ENCODE peak calls at places on chromosomes 2 and 18, in seven cellular contexts. One of them, this sample, is unnamed.
A peak's percentile ranks its signal among the peaks of the same experiment; 100 is the strongest.

GRCh38 chr18:62999392-62999791 is 284.1 kb downstream of the PHLPP1 start:
- DNase-seq in mammary epithelial cell: no peak
- DNase-seq in CD4-positive, CD25-positive, alpha-beta regulatory T cell: no peak
- DNase-seq in psoas muscle: peak; percentile 81
- DNase-seq in hepatocyte: no peak
- DNase-seq in uterus: peak; percentile 75
- DNase-seq in A673: no peak
- DNase-seq in this sample: no peak

GRCh38 chr18:34802938-34803337 is 92.8 kb downstream of the DTNA start:
- DNase-seq in mammary epithelial cell: no peak
- DNase-seq in CD4-positive, CD25-positive, alpha-beta regulatory T cell: no peak
- DNase-seq in psoas muscle: no peak
- DNase-seq in hepatocyte: no peak
- DNase-seq in uterus: no peak
- DNase-seq in A673: no peak
- DNase-seq in this sample: no peak

GRCh38 chr2:608711-609110 is 68.5 kb downstream of the TMEM18 start:
- DNase-seq in mammary epithelial cell: no peak
- DNase-seq in CD4-positive, CD25-positive, alpha-beta regulatory T cell: no peak
- DNase-seq in psoas muscle: no peak
- DNase-seq in hepatocyte: no peak
- DNase-seq in uterus: no peak
- DNase-seq in A673: no peak
- DNase-seq in this sample: no peak

GRCh38 chr2:163210430-163210918 is 371.9 kb upstream of the KCNH7 start:
- DNase-seq in mammary epithelial cell: peak; percentile 74
- DNase-seq in CD4-positive, CD25-positive, alpha-beta regulatory T cell: no peak
- DNase-seq in psoas muscle: no peak
- DNase-seq in hepatocyte: no peak
- DNase-seq in uterus: no peak
- DNase-seq in A673: no peak
- DNase-seq in this sample: no peak

GRCh38 chr2:43040084-43040854 is 186.1 kb downstream of the ZFP36L2 start:
- DNase-seq in mammary epithelial cell: peak; percentile 56
- DNase-seq in CD4-positive, CD25-positive, alpha-beta regulatory T cell: no peak
- DNase-seq in psoas muscle: peak; percentile 34
- DNase-seq in hepatocyte: peak; percentile 72
- DNase-seq in uterus: no peak
- DNase-seq in A673: peak; percentile 59
- DNase-seq in this sample: no peak

GRCh38 chr18:13381907-13382682 is 163.5 kb downstream of the LDLRAD4 start:
- DNase-seq in mammary epithelial cell: no peak
- DNase-seq in CD4-positive, CD25-positive, alpha-beta regulatory T cell: peak; percentile 85
- DNase-seq in psoas muscle: peak; percentile 79
- DNase-seq in hepatocyte: no peak
- DNase-seq in uterus: peak; percentile 69
- DNase-seq in A673: no peak
- DNase-seq in this sample: no peak

GRCh38 chr2:120283649-120284048 is 31.0 kb downstream of the RALB start:
- DNase-seq in mammary epithelial cell: no peak
- DNase-seq in CD4-positive, CD25-positive, alpha-beta regulatory T cell: no peak
- DNase-seq in psoas muscle: no peak
- DNase-seq in hepatocyte: peak; percentile 21
- DNase-seq in uterus: no peak
- DNase-seq in A673: no peak
- DNase-seq in this sample: no peak

GRCh38 chr2:174588463-174588862 is 9.1 kb downstream of the WIPF1 start:
- DNase-seq in mammary epithelial cell: no peak
- DNase-seq in CD4-positive, CD25-positive, alpha-beta regulatory T cell: no peak
- DNase-seq in psoas muscle: no peak
- DNase-seq in hepatocyte: no peak
- DNase-seq in uterus: no peak
- DNase-seq in A673: no peak
- DNase-seq in this sample: no peak

GRCh38 chr2:38747007-38747424 is 4.1 kb downstream of the SRSF7 start:
- DNase-seq in mammary epithelial cell: no peak
- DNase-seq in CD4-positive, CD25-positive, alpha-beta regulatory T cell: no peak
- DNase-seq in psoas muscle: no peak
- DNase-seq in hepatocyte: no peak
- DNase-seq in uterus: no peak
- DNase-seq in A673: no peak
- DNase-seq in this sample: no peak

GRCh38 chr2:38748391-38748790 is 2.8 kb downstream of the SRSF7 start:
- DNase-seq in mammary epithelial cell: no peak
- DNase-seq in CD4-positive, CD25-positive, alpha-beta regulatory T cell: no peak
- DNase-seq in psoas muscle: no peak
- DNase-seq in hepatocyte: no peak
- DNase-seq in uterus: no peak
- DNase-seq in A673: no peak
- DNase-seq in this sample: no peak

GRCh38 chr2:38750011-38750792 is 959 bp downstream of the SRSF7 start:
- DNase-seq in mammary epithelial cell: peak; percentile 30
- DNase-seq in CD4-positive, CD25-positive, alpha-beta regulatory T cell: no peak
- DNase-seq in psoas muscle: peak; percentile 74
- DNase-seq in hepatocyte: peak; percentile 82
- DNase-seq in uterus: peak; percentile 52
- DNase-seq in A673: peak; percentile 55
- DNase-seq in this sample: peak; percentile 62

GRCh38 chr2:38748857-38749804 is 2.0 kb downstream of the SRSF7 start:
- DNase-seq in mammary epithelial cell: no peak
- DNase-seq in CD4-positive, CD25-positive, alpha-beta regulatory T cell: no peak
- DNase-seq in psoas muscle: no peak
- DNase-seq in hepatocyte: no peak
- DNase-seq in uterus: no peak
- DNase-seq in A673: no peak
- DNase-seq in this sample: no peak

DNA sequence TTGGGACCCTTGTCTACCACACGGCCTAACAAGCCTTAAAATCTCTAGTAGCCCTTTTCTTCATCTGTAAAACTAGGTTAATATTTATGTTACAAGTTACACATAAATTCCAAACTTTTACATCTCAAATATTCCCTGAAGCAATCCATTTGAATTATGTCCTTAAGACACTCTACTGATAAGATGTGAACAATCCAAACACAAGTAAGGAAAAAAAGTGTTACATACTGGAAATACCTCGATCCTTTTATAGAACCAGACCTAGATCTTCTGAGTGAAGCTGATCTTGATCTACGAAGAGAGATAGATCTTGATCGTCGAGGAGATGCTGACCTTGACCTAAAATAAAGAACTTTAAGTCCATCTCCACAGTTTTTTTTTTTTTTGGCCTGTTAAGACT is 3.3 kb downstream of the SRSF7 start:
- DNase-seq in mammary epithelial cell: no peak
- DNase-seq in CD4-positive, CD25-positive, alpha-beta regulatory T cell: no peak
- DNase-seq in psoas muscle: no peak
- DNase-seq in hepatocyte: no peak
- DNase-seq in uterus: no peak
- DNase-seq in A673: no peak
- DNase-seq in this sample: no peak
- H3K4me3 ChIP-seq in mammary epithelial cell: no peak overlapping the region
- H3K4me3 ChIP-seq in CD4-positive, CD25-positive, alpha-beta regulatory T cell: peak overlapping the region; percentile 94
- H3K4me3 ChIP-seq in psoas muscle: no peak overlapping the region
- H3K4me3 ChIP-seq in hepatocyte: no peak overlapping the region
- H3K4me3 ChIP-seq in uterus: no peak overlapping the region
- H3K4me3 ChIP-seq in A673: peak overlapping the region; percentile 90
- H3K4me3 ChIP-seq in this sample: no peak overlapping the region

GRCh38 chr2:190596998-190597397 is 51.9 kb upstream of the NAB1 start:
- DNase-seq in mammary epithelial cell: peak; percentile 69
- DNase-seq in CD4-positive, CD25-positive, alpha-beta regulatory T cell: no peak
- DNase-seq in psoas muscle: peak; percentile 49
- DNase-seq in hepatocyte: no peak
- DNase-seq in uterus: no peak
- DNase-seq in A673: no peak
- DNase-seq in this sample: no peak
- H3K27ac ChIP-seq in mammary epithelial cell: peak overlapping the region; percentile 63
- H3K27ac ChIP-seq in CD4-positive, CD25-positive, alpha-beta regulatory T cell: no peak overlapping the region
- H3K27ac ChIP-seq in psoas muscle: no peak overlapping the region
- H3K27ac ChIP-seq in hepatocyte: no peak overlapping the region
- H3K27ac ChIP-seq in uterus: no peak overlapping the region
- H3K27ac ChIP-seq in A673: no peak overlapping the region
- H3K27ac ChIP-seq in this sample: no peak overlapping the region

DNA sequence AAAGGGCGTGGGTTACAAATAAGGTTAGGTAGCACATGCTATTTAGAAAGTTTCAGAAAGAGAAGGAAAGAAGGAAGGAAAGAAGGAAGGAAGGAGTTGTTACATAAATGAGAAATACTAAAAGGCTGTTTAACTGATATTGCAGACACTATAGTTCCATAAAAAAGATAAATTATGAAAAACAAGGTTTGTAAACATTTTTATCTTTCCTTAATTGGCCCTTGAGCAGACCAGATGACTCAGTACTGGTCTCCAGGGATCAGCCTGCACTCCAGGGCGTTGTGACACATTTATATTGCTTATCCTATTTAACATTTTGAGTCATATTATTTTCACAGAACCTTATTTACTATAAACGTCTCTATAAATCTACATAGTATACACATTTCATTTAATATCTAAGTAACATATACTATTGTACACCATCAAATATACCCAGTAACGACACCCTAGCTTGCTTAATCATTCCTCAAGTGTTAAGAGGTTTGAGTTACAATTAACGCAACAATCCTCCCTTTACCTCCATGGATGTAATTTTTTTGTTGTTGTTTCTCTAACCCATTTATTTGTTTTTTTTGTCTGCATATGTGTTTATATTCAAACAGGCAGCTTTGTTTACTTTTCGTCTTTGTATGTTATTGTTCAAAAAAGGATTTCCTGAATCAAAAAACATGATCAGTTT is 2.8 kb upstream of the RAB31 start:
- DNase-seq in mammary epithelial cell: no peak
- DNase-seq in CD4-positive, CD25-positive, alpha-beta regulatory T cell: no peak
- DNase-seq in psoas muscle: no peak
- DNase-seq in hepatocyte: peak; percentile 41
- DNase-seq in uterus: peak; percentile 52
- DNase-seq in A673: peak; percentile 49
- DNase-seq in this sample: no peak
- H3K4me1 ChIP-seq in mammary epithelial cell: peaks cover 25% of the 10 kb centered on the region
- H3K4me1 ChIP-seq in CD4-positive, CD25-positive, alpha-beta regulatory T cell: peaks cover 15% of the 10 kb centered on the region
- H3K4me1 ChIP-seq in psoas muscle: no peaks in the 10 kb centered on the region
- H3K4me1 ChIP-seq in hepatocyte: peaks cover 28% of the 10 kb centered on the region
- H3K4me1 ChIP-seq in uterus: no peaks in the 10 kb centered on the region
- H3K4me1 ChIP-seq in A673: peaks cover 15% of the 10 kb centered on the region
- H3K4me1 ChIP-seq in this sample: no peaks in the 10 kb centered on the region

DNA sequence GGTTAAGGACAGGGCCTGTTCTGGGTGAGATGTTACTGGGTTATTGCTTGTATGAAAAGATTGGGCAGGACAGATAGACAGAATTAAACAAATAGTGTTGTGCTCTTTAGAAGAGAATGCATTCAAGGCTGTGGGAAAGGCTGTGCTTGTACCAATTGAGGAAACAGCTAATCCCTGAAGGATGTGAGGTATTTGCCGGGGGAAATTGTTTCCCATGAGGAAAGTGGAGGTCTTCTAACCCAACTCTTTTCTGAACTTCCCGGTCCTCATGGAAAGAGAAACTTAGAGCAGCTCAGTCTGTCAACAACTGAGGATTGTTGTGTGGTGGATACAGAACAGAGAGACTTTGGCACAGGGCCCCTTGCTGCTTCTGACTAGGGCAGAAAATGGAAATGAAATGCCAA is 9.5 kb downstream of the SLC1A4 start:
- DNase-seq in mammary epithelial cell: no peak
- DNase-seq in CD4-positive, CD25-positive, alpha-beta regulatory T cell: no peak
- DNase-seq in psoas muscle: no peak
- DNase-seq in hepatocyte: no peak
- DNase-seq in uterus: no peak
- DNase-seq in A673: no peak
- DNase-seq in this sample: no peak
- H3K4me3 ChIP-seq in mammary epithelial cell: no peak overlapping the region
- H3K4me3 ChIP-seq in CD4-positive, CD25-positive, alpha-beta regulatory T cell: no peak overlapping the region
- H3K4me3 ChIP-seq in psoas muscle: peak overlapping the region; percentile 3
- H3K4me3 ChIP-seq in hepatocyte: no peak overlapping the region
- H3K4me3 ChIP-seq in uterus: no peak overlapping the region
- H3K4me3 ChIP-seq in A673: no peak overlapping the region
- H3K4me3 ChIP-seq in this sample: no peak overlapping the region

GRCh38 chr2:177171418-177171865 is 41.2 kb upstream of the HNRNPA3 start:
- DNase-seq in mammary epithelial cell: peak; percentile 67
- DNase-seq in CD4-positive, CD25-positive, alpha-beta regulatory T cell: no peak
- DNase-seq in psoas muscle: no peak
- DNase-seq in hepatocyte: no peak
- DNase-seq in uterus: no peak
- DNase-seq in A673: no peak
- DNase-seq in this sample: peak; percentile 88
- H3K27ac ChIP-seq in mammary epithelial cell: peak overlapping the region; percentile 93
- H3K27ac ChIP-seq in CD4-positive, CD25-positive, alpha-beta regulatory T cell: no peak overlapping the region
- H3K27ac ChIP-seq in psoas muscle: peak overlapping the region; percentile 46
- H3K27ac ChIP-seq in hepatocyte: peak overlapping the region; percentile 57
- H3K27ac ChIP-seq in uterus: no peak overlapping the region
- H3K27ac ChIP-seq in A673: no peak overlapping the region
- H3K27ac ChIP-seq in this sample: peak overlapping the region; percentile 92

GRCh38 chr2:54475285-54475684 is 19.2 kb downstream of the SPTBN1 start:
- DNase-seq in mammary epithelial cell: no peak
- DNase-seq in CD4-positive, CD25-positive, alpha-beta regulatory T cell: no peak
- DNase-seq in psoas muscle: no peak
- DNase-seq in hepatocyte: no peak
- DNase-seq in uterus: no peak
- DNase-seq in A673: no peak
- DNase-seq in this sample: peak; percentile 30

GRCh38 chr2:54475919-54476318 is 19.8 kb downstream of the SPTBN1 start:
- DNase-seq in mammary epithelial cell: no peak
- DNase-seq in CD4-positive, CD25-positive, alpha-beta regulatory T cell: no peak
- DNase-seq in psoas muscle: no peak
- DNase-seq in hepatocyte: no peak
- DNase-seq in uterus: no peak
- DNase-seq in A673: no peak
- DNase-seq in this sample: no peak

GRCh38 chr2:54479422-54479821 is 23.3 kb downstream of the SPTBN1 start:
- DNase-seq in mammary epithelial cell: peak; percentile 72
- DNase-seq in CD4-positive, CD25-positive, alpha-beta regulatory T cell: no peak
- DNase-seq in psoas muscle: no peak
- DNase-seq in hepatocyte: no peak
- DNase-seq in uterus: no peak
- DNase-seq in A673: peak; percentile 58
- DNase-seq in this sample: no peak

GRCh38 chr2:54478899-54479298 is 22.8 kb downstream of the SPTBN1 start:
- DNase-seq in mammary epithelial cell: no peak
- DNase-seq in CD4-positive, CD25-positive, alpha-beta regulatory T cell: no peak
- DNase-seq in psoas muscle: no peak
- DNase-seq in hepatocyte: no peak
- DNase-seq in uterus: no peak
- DNase-seq in A673: no peak
- DNase-seq in this sample: no peak

DNA sequence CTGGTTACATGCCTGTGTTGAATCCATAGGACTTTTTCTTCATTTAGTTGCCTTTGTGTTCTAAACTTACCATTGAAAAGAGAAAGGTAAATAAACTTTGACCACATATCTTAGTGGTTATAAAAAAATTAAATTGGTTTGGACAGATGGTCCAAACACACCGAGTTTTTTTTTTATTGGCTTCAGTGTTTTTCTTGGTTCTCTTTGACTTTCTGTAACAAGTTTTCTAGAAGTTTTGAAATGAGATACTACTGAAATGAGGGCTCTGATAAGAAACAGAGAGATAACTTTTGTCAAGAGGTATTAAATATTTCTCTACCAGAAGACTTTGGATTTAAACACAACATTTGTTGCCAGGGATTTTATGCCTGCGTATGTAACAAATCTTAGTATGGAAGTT is 20.7 kb downstream of the SPTBN1 start:
- DNase-seq in mammary epithelial cell: no peak
- DNase-seq in CD4-positive, CD25-positive, alpha-beta regulatory T cell: no peak
- DNase-seq in psoas muscle: no peak
- DNase-seq in hepatocyte: no peak
- DNase-seq in uterus: no peak
- DNase-seq in A673: no peak
- DNase-seq in this sample: no peak
- H3K4me1 ChIP-seq in mammary epithelial cell: peaks cover 4% of the 10 kb centered on the region
- H3K4me1 ChIP-seq in CD4-positive, CD25-positive, alpha-beta regulatory T cell: no peaks in the 10 kb centered on the region
- H3K4me1 ChIP-seq in psoas muscle: peaks cover 42% of the 10 kb centered on the region
- H3K4me1 ChIP-seq in hepatocyte: no peaks in the 10 kb centered on the region
- H3K4me1 ChIP-seq in uterus: peaks cover 5% of the 10 kb centered on the region
- H3K4me1 ChIP-seq in A673: peaks cover 22% of the 10 kb centered on the region
- H3K4me1 ChIP-seq in this sample: peaks cover 64% of the 10 kb centered on the region